ENCODE peak calls at places on chromosome 14, in six cellular contexts. Q is lower leg skin; V is tibial nerve; Z is CD8-positive, alpha-beta T cell; L is body of pancreas; E is gastrocnemius medialis. P is an unnamed sample.

GRCh38 chr14:61569308-61569707 is 126.0 kb upstream of the HIF1A start:
- DNase-seq in Q (no peak), V (no peak), Z (no peak), L (no peak), E (no peak), P (no peak)

GRCh38 chr14:58092231-58092630 is 59.8 kb downstream of the ARMH4 start:
- DNase-seq in Q (no peak), V (no peak), Z (no peak), L (no peak), E (no peak), P (no peak)

GRCh38 chr14:21978184-21978998 is 304.8 kb upstream of the OR4E1 start:
- DNase-seq in Q (no peak), V (peak), Z (no peak), L (peak), E (no peak), P (peak)

GRCh38 chr14:63276492-63277342 is 42.0 kb downstream of the GPHB5 start:
- DNase-seq in Q (no peak), V (no peak), Z (no peak), L (no peak), E (no peak), P (peak)

GRCh38 chr14:61516957-61517356 is 178.4 kb upstream of the HIF1A start:
- DNase-seq in Q (no peak), V (no peak), Z (no peak), L (no peak), E (no peak), P (peak)

GRCh38 chr14:44803239-44803905 is 158.4 kb downstream of the KLHL28 start:
- DNase-seq in Q (no peak), V (no peak), Z (no peak), L (no peak), E (no peak), P (peak)

GRCh38 chr14:54147285-54147684 is 190.7 kb upstream of the BMP4 start:
- DNase-seq in Q (no peak), V (no peak), Z (no peak), L (no peak), E (no peak), P (no peak)

GRCh38 chr14:64296561-64296960 is 2.4 kb upstream of the ESR2 start:
- DNase-seq in Q (no peak), V (no peak), Z (no peak), L (no peak), E (no peak), P (no peak)

GRCh38 chr14:26694521-26694920 is 96.7 kb upstream of the NOVA1 start:
- DNase-seq in Q (no peak), V (no peak), Z (no peak), L (no peak), E (no peak), P (no peak)

GRCh38 chr14:74619672-74620131 is 7.7 kb upstream of the LTBP2 start:
- DNase-seq in Q (no peak), V (peak), Z (no peak), L (peak), E (peak), P (peak)

GRCh38 chr14:38311655-38312054 is 55.8 kb upstream of the CLEC14A start:
- DNase-seq in Q (no peak), V (no peak), Z (no peak), L (no peak), E (no peak), P (peak)

GRCh38 chr14:102781063-102781462 is 3.8 kb downstream of the TRAF3 start:
- DNase-seq in Q (no peak), V (no peak), Z (no peak), L (no peak), E (no peak), P (no peak)

GRCh38 chr14:59630281-59630963 is 53.8 kb upstream of the CCDC175 start:
- DNase-seq in Q (no peak), V (no peak), Z (no peak), L (no peak), E (no peak), P (no peak)

GRCh38 chr14:60933920-60934655 is 46.8 kb downstream of the TRMT5 start:
- DNase-seq in Q (no peak), V (no peak), Z (no peak), L (no peak), E (no peak), P (no peak)

GRCh38 chr14:92122761-92123160 is 992 bp downstream of the CPSF2 start:
- DNase-seq in Q (no peak), V (no peak), Z (no peak), L (no peak), E (no peak), P (no peak)

DNA sequence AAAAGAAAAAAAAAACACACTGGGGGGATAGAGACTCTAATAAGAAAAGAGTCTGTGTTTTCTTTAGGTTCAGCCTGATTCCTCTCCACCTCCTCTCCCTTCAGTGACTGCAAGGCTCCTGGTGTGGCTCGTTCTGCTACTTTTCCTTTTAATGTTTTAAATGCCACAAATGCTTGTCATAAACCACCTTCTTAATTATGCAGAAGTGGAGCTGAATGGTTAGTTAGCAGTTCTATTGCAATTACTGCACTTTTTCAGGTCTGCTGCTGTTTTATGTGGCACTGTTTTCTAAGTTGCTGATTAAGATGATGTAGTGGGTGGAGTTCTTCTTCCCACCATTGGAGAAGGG is 878.1 kb downstream of the DIO2 start:
- DNase-seq in Q (no peak), V (no peak), Z (no peak), L (no peak), E (no peak), P (no peak)
- H3K4me3 ChIP-seq in Q (no peak), V (no peak), Z (no peak), L (no peak), E (no peak), P (no peak)

DNA sequence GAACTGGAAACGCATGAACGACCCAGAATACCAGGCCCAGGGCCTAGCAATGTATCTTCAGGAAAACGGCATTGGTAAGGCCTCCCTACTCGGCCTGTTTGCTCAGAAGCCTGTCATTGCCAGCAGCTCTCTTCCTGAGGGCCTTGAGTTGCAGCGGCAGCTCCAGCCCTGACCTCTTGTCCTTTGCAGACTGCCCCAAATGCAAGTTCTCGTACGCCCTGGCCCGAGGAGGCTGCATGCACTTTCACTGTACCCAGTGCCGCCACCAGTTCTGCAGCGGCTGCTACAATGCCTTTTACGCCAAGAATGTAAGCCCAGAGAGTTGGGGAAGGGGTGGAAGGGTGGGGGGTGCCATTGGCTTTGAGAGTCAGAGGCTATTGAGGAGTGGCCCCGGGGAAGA is 3.7 kb upstream of the IRF9 start:
- DNase-seq in Q (no peak), V (no peak), Z (no peak), L (no peak), E (no peak), P (no peak)
- TF ChIP-seq CTCF in Q (no peak), V (no peak), Z (no peak), L (no peak), E (no peak), P (no peak)

GRCh38 chr14:78709795-78710569 is 539.8 kb downstream of the NRXN3 start:
- DNase-seq in Q (no peak), V (no peak), Z (no peak), L (no peak), E (no peak), P (no peak)
- H3K4me3 ChIP-seq in Q (no peak), V (no peak), Z (no peak), L (no peak), E (no peak), P (no peak)

GRCh38 chr14:94128216-94128839 is 1.1 kb downstream of the IFI27L2 start:
- DNase-seq in Q (peak), V (no peak), Z (no peak), L (no peak), E (no peak), P (no peak)

GRCh38 chr14:94127330-94127729 is 2.1 kb downstream of the IFI27L2 start:
- DNase-seq in Q (no peak), V (peak), Z (no peak), L (no peak), E (no peak), P (no peak)

GRCh38 chr14:94129758-94130414 is 482 bp upstream of the IFI27L2 start:
- DNase-seq in Q (peak), V (peak), Z (no peak), L (no peak), E (no peak), P (peak)

GRCh38 chr14:94126800-94127199 is 2.6 kb downstream of the IFI27L2 start:
- DNase-seq in Q (peak), V (peak), Z (no peak), L (no peak), E (no peak), P (no peak)

DNA sequence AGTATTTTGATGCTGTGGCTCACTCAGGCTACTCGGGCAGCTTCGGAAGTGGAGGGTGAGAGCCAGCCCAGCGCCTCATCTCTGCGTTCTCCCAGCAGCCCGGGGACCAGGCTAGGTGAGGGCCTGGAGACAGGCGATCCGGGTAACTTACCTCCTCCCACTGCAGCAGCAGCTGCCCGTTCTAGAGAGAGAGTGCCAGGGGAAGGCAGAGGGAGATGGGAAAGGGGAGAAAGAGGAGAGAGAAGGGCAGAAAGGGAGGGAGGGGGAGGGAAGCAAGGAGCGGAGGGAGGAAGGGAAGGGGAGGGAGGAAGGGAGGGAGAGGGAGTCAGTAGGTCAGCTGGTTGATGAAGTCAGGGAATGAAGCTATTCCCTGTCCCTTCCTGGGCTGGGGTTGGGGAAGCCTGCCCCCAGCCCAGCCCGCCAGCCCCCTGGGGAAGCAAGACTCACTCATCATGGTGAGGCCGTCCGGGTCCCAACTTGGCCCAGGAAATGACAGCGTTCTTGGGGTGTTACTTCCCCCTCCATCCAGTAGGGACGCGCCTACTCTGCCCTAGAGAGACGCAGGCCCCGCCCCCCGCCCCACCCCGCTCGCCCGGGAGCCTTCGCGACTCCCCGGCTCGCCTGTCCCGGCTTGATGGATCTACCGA is at the start of gene IFI27L2:
- DNase-seq in Q (peak), V (peak), Z (peak), L (peak), E (peak), P (peak)
- TF ChIP-seq CTCF in Q (no peak), V (peak), Z (no peak), L (no peak), E (no peak), P (peak)

GRCh38 chr14:68622856-68623255 is 170.0 kb downstream of the ZFP36L1 start:
- DNase-seq in Q (peak), V (no peak), Z (no peak), L (no peak), E (no peak), P (no peak)

GRCh38 chr14:68625366-68626090 is 167.3 kb downstream of the ZFP36L1 start:
- DNase-seq in Q (peak), V (no peak), Z (no peak), L (no peak), E (no peak), P (no peak)

GRCh38 chr14:68623307-68623706 is 169.6 kb downstream of the ZFP36L1 start:
- DNase-seq in Q (peak), V (no peak), Z (no peak), L (no peak), E (no peak), P (no peak)

GRCh38 chr14:68624541-68625220 is 168.2 kb downstream of the ZFP36L1 start:
- DNase-seq in Q (peak), V (no peak), Z (no peak), L (no peak), E (no peak), P (no peak)

DNA sequence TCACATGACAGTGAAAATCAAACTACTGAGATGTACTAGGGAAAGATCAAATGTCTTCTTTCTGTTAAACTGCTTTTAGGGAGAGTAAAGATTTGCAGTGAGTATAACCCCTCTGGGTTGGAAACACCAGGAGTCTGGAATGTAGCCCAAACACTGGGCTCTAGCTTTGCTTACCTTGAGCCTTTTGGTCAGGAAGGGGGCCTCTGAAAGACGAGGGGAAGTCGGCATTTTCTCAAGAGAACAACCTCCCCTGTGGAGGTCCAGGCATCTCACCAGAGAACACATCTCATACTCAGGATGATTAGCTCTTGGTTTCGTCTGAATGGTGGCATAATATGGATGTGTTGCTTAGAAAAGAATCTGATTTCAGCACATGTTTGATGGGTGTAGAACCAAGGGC is 169.0 kb downstream of the ZFP36L1 start:
- DNase-seq in Q (peak), V (no peak), Z (no peak), L (no peak), E (no peak), P (no peak)
- H3K4me3 ChIP-seq in Q (no peak), V (no peak), Z (no peak), L (no peak), E (no peak), P (no peak)

DNA sequence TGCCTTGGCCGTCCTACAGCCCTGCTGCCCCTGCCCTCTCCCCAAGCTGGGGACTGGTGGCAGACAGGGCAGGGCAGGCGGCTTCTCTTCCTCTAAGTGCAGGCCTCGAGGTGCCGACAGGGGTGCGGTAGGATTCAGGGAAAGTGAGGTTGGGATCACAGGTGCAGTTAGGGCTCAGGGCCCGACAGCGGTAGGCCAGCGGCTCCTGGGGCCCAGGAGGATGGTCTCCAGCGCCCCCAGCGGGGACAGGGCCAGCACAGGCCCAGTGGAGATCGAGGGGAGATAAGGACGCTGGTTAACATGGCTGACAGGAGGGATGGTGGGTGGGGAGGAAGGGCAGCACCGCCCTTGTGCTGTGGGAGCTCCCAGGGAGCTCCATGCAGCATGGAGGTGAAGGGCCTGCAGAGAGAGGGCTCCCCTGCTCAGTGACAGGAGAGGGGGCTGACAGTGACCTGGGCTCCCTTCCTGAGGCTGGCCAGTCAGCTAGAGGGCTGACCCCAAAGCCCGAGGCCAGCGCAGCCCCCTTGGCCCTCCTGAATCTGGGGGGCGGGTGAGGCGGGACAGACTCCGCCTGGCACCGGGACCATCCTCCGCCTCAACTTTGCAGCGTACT is 860 bp upstream of the CRIP1 start:
- DNase-seq in Q (peak), V (no peak), Z (no peak), L (no peak), E (no peak), P (no peak)
- TF ChIP-seq CTCF in Q (no peak), V (no peak), Z (no peak), L (no peak), E (no peak), P (no peak)

GRCh38 chr14:105899657-105900397 is 373.4 kb downstream of the TMEM121 start:
- DNase-seq in Q (no peak), V (no peak), Z (no peak), L (no peak), E (no peak), P (no peak)
- H3K4me3 ChIP-seq in Q (no peak), V (no peak), Z (no peak), L (no peak), E (no peak), P (no peak)